ENCODE peak calls at places on chromosomes 12 and 14, in five cellular contexts. J is heart right ventricle, U is endothelial cell of umbilical vein, P is colonic mucosa, I is HCT116. M is an unnamed sample.

GRCh38 chr14:66624319-66624937 is 116.5 kb downstream of the GPHN start:
- DNase-seq in J (peak; percentile 50), U (peak; percentile 71), P (peak; percentile 37), I (peak; percentile 48), M (peak; percentile 52)

GRCh38 chr12:22275847-22276246 is 58.7 kb downstream of the ST8SIA1 start:
- DNase-seq in J (peak; percentile 71), U (peak; percentile 58), P (peak; percentile 60), I (no peak), M (no peak)

GRCh38 chr14:100532916-100533630 is 54.1 kb downstream of the BEGAIN start:
- DNase-seq in J (peak; percentile 6), U (no peak), P (peak; percentile 25), I (no peak), M (peak; percentile 33)

GRCh38 chr14:97024300-97024699 is 227.1 kb downstream of the VRK1 start:
- DNase-seq in J (no peak), U (no peak), P (no peak), I (no peak), M (no peak)

GRCh38 chr12:55019784-55020183 is at the start of gene NEUROD4:
- DNase-seq in J (peak; percentile 27), U (peak; percentile 54), P (peak; percentile 20), I (peak; percentile 12), M (peak; percentile 60)

GRCh38 chr14:22551597-22551982 is 37.4 kb downstream of the DAD1 start:
- DNase-seq in J (no peak), U (no peak), P (no peak), I (no peak), M (no peak)

GRCh38 chr14:99683619-99684355 is at the start of gene CYP46A1:
- DNase-seq in J (peak; percentile 100), U (peak; percentile 99), P (peak; percentile 100), I (peak; percentile 97), M (peak; percentile 100)

GRCh38 chr12:96872946-96873345 is 34.1 kb upstream of the NEDD1 start:
- DNase-seq in J (no peak), U (no peak), P (no peak), I (no peak), M (no peak)

GRCh38 chr14:71011479-71011878 is 104.2 kb downstream of the PCNX1 start:
- DNase-seq in J (no peak), U (peak; percentile 20), P (no peak), I (no peak), M (no peak)

GRCh38 chr14:20118795-20119194 is 8.3 kb downstream of the OR4K17 start:
- DNase-seq in J (no peak), U (no peak), P (no peak), I (no peak), M (no peak)
- H3K9me3 ChIP-seq in J (peaks cover 26% of the 10 kb centered on the region), U (peaks cover 2% of the 10 kb centered on the region), P (no peaks in the 10 kb centered on the region), I (no peaks in the 10 kb centered on the region), M (no peaks in the 10 kb centered on the region)

DNA sequence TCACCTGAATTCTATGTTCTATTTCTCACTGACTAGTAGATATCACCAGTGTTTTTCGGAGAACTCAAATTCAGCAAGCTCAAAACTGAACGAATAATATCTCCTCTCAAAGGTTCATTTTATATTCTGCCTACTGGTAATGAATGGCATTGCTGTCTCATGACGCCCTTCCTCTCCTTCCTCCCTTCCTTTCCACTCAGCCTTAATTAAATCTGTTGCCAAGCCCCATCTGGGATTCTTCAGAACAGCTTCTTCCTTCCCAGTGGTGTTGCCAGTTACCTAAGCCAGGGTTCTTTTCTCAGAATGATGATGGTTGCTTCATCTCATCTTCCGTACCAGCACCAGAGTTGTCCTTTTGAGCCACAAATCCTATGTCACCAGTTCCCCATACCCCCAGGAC is 143.2 kb downstream of the SYNE2 start:
- DNase-seq in J (no peak), U (no peak), P (no peak), I (no peak), M (no peak)
- TF ChIP-seq CTCF in J (no peak), U (no peak), P (no peak), I (no peak), M (no peak)

DNA sequence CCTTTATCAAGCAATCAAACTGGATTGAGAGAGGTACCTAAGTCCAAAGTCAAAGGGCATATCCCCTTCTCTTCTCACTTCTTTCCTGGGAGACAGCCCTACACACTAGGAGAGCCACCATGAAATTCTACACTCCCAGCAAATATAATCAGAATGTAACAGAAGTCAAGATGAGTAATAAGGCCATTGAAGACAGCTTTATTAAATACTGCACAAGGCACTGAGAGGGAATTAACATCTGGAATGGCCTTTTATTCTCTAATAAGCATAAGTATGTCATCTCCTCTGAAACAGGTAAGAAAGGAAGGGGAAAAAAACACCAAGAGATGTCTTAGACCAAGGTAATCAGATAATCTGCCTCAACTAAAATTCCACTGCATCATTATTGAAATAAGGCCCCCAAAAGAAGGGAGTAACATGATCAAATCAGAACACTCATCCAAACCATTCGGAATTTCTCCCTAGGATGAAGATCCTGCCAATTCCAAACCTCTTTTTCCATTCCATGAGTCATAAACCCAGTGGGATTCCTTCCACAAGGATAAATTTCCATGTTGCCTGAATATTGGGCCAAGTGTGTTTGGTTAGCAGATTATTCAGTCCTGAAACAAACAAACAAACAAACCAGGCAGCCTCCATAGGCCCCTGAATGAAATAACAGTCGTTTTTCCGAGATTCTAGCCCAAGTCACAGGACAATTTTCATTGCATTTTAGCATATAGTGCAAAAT is 19.9 kb downstream of the SLC35F4 start:
- DNase-seq in J (peak; percentile 6), U (no peak), P (no peak), I (no peak), M (no peak)
- H3K9me3 ChIP-seq in J (no peaks in the 10 kb centered on the region), U (no peaks in the 10 kb centered on the region), P (no peaks in the 10 kb centered on the region), I (no peaks in the 10 kb centered on the region), M (no peaks in the 10 kb centered on the region)

GRCh38 chr14:51094901-51095853 is at the start of gene TRIM9:
- DNase-seq in J (peak; percentile 91), U (peak; percentile 89), P (peak; percentile 94), I (peak; percentile 95), M (peak; percentile 93)

GRCh38 chr14:51092965-51093364 is 1.9 kb downstream of the TRIM9 start:
- DNase-seq in J (no peak), U (no peak), P (no peak), I (no peak), M (no peak)

GRCh38 chr14:51095854-51096823 is 1.2 kb upstream of the TRIM9 start:
- DNase-seq in J (peak; percentile 5), U (no peak), P (peak; percentile 33), I (no peak), M (no peak)

GRCh38 chr14:51094282-51094821 is 553 bp downstream of the TRIM9 start:
- DNase-seq in J (no peak), U (no peak), P (peak; percentile 18), I (no peak), M (no peak)

GRCh38 chr14:51093371-51094281 is 1.3 kb downstream of the TRIM9 start:
- DNase-seq in J (no peak), U (no peak), P (peak; percentile 40), I (no peak), M (peak; percentile 27)
- TF ChIP-seq CTCF in J (no peak), U (no peak), P (no peak), I (no peak), M (no peak)

GRCh38 chr12:34604631-34605509 is 582.6 kb downstream of the ALG10 start:
- DNase-seq in J (no peak), U (no peak), P (no peak), I (no peak), M (peak; percentile 7)

GRCh38 chr12:34604227-34604626 is 581.9 kb downstream of the ALG10 start:
- DNase-seq in J (no peak), U (no peak), P (no peak), I (no peak), M (peak; percentile 3)

GRCh38 chr12:34606749-34607519 is 584.6 kb downstream of the ALG10 start:
- DNase-seq in J (no peak), U (no peak), P (no peak), I (no peak), M (peak; percentile 14)

GRCh38 chr12:34605955-34606748 is 583.9 kb downstream of the ALG10 start:
- DNase-seq in J (no peak), U (no peak), P (no peak), I (no peak), M (peak; percentile 6)

GRCh38 chr12:34605510-34605887 is 583.2 kb downstream of the ALG10 start:
- DNase-seq in J (no peak), U (no peak), P (no peak), I (no peak), M (peak; percentile 7)
- H3K9me3 ChIP-seq in J (peaks cover 90% of the 10 kb centered on the region), U (peaks cover 4% of the 10 kb centered on the region), P (no peaks in the 10 kb centered on the region), I (no peaks in the 10 kb centered on the region), M (no peaks in the 10 kb centered on the region)

DNA sequence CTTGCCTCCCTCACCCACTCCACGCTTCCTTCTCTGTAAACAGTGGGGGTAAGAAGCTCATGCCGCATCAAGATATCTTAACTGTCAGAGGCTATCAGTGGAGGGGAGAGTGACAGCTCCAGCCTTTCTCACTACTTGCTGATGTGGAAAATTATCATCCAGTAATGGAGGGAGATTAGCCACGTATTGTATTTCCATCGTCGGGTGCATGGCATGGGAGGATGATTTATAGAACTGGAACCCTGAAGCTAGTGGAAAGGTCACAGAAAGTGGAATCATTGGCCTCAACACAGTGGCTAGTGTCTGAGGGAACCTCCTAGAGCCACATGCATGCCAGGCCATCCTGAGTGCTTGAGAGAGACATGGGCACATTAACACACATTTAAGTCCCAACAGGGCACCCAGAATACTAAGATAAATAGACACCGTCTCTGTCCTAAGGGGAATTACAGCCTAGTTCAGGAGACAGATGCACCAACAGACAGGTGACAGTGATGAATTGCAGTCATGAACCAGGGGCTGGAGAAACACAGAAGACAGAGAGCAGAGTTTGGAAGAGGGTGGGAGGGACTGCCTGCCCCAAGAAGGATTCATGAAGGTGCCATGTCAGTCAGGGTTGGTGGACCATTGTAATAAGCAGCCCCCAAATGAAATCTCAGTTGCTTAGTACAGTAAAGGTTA is 270.7 kb upstream of the FKBP4 start:
- DNase-seq in J (no peak), U (no peak), P (no peak), I (no peak), M (no peak)
- TF ChIP-seq CTCF in J (no peak), U (no peak), P (no peak), I (no peak), M (no peak)

GRCh38 chr12:133037207-133038005 is at the start of gene ZNF84:
- DNase-seq in J (peak; percentile 97), U (peak; percentile 99), P (peak; percentile 98), I (peak; percentile 86), M (peak; percentile 97)

GRCh38 chr12:133038310-133038709 is 1.0 kb downstream of the ZNF84 start:
- DNase-seq in J (no peak), U (peak; percentile 6), P (no peak), I (no peak), M (no peak)
- H3K9me3 ChIP-seq in J (peaks cover 88% of the 10 kb centered on the region), U (peaks cover 7% of the 10 kb centered on the region), P (peaks cover 13% of the 10 kb centered on the region), I (peaks cover 44% of the 10 kb centered on the region), M (peaks cover 3% of the 10 kb centered on the region)

GRCh38 chr14:68576496-68577244 is 216.2 kb downstream of the ZFP36L1 start:
- DNase-seq in J (no peak), U (peak; percentile 62), P (no peak), I (peak; percentile 84), M (no peak)

GRCh38 chr14:68580096-68580640 is 212.7 kb downstream of the ZFP36L1 start:
- DNase-seq in J (no peak), U (no peak), P (no peak), I (no peak), M (no peak)

GRCh38 chr14:68583527-68584275 is 209.2 kb downstream of the ZFP36L1 start:
- DNase-seq in J (no peak), U (no peak), P (no peak), I (no peak), M (no peak)

GRCh38 chr14:68578597-68578996 is 214.3 kb downstream of the ZFP36L1 start:
- DNase-seq in J (no peak), U (no peak), P (no peak), I (no peak), M (no peak)

GRCh38 chr14:68580676-68581075 is 212.2 kb downstream of the ZFP36L1 start:
- DNase-seq in J (no peak), U (no peak), P (no peak), I (no peak), M (no peak)
- TF ChIP-seq CTCF in J (no peak), U (no peak), P (no peak), I (no peak), M (no peak)

M was measured in right lobe of liver.